ENCODE peak calls at places on chromosome 11, in nine cellular contexts. A is activated CD4-positive, alpha-beta memory T cell treated with anti-CD3 and anti-CD28 coated beads for 36 hours; N is stimulated activated CD4-positive, alpha-beta T cell treated with anti-CD3 and anti-CD28 coated beads, Interleukin-15, amount 100 ng/mL, for 48 hours; J is iris pigment epithelial cell; Y is NCI-H82; G is AG09319; B is T-cell; Q is HEK293T; W is Kasumi-1. S is an unnamed sample.
A peak's percentile ranks its signal among the peaks of the same experiment; 100 is the strongest.

GRCh38 chr11:78424334-78425270 is 7.0 kb upstream of the GAB2 start:
- DNase-seq in Q (no peak), N (no peak), A (no peak), Y (peak; percentile 58), J (peak; percentile 78), G (no peak), B (no peak), W (peak; percentile 78), S (no peak)

GRCh38 chr11:66705587-66706335 is 23.3 kb downstream of the SPTBN2 start:
- DNase-seq in A (no peak), B (no peak), Q (no peak), W (no peak), J (no peak), Y (no peak), N (no peak), G (no peak), S (no peak)

GRCh38 chr11:119055901-119056300 is 1.1 kb downstream of the HYOU1 start:
- DNase-seq in A (peak; percentile 26), G (no peak), N (no peak), Y (peak; percentile 18), W (peak; percentile 76), J (peak; percentile 43), B (no peak), Q (no peak), S (no peak)

GRCh38 chr11:61055776-61056175 is 46.5 kb upstream of the CD5 start:
- DNase-seq in W (no peak), A (no peak), G (no peak), J (no peak), B (no peak), Q (no peak), Y (no peak), N (no peak), S (no peak)

GRCh38 chr11:45089251-45089650 is 57.2 kb upstream of the PRDM11 start:
- DNase-seq in N (no peak), A (no peak), Y (no peak), J (peak; percentile 79), W (no peak), Q (no peak), G (peak; percentile 95), B (no peak), S (no peak)

GRCh38 chr11:565921-566509 is 5.2 kb downstream of the RASSF7 start:
- DNase-seq in N (no peak), G (no peak), A (no peak), B (no peak), Q (no peak), Y (no peak), W (no peak), J (no peak), S (no peak)

GRCh38 chr11:107221743-107222142 is 203.5 kb upstream of the GUCY1A2 start:
- DNase-seq in N (no peak), Y (no peak), A (no peak), W (no peak), Q (no peak), G (no peak), J (no peak), B (no peak), S (no peak)

GRCh38 chr11:102453286-102453797 is 777 bp upstream of the TMEM123 start:
- DNase-seq in J (no peak), N (no peak), G (no peak), Q (no peak), Y (peak; percentile 78), B (no peak), W (no peak), A (no peak), S (no peak)

GRCh38 chr11:126683766-126684728 is 316.5 kb downstream of the KIRREL3 start:
- DNase-seq in W (no peak), Y (no peak), G (no peak), Q (no peak), A (no peak), B (no peak), J (no peak), N (no peak), S (no peak)

GRCh38 chr11:13334068-13334785 is 56.6 kb downstream of the BMAL1 start:
- DNase-seq in J (peak; percentile 27), G (no peak), N (no peak), A (no peak), Y (no peak), W (no peak), B (no peak), Q (no peak), S (no peak)